ENCODE peak calls at places on chromosome 13, in eight cellular contexts. F is pancreas; T is heart left ventricle; G is AG04450; S is effector memory CD4-positive, alpha-beta T cell; Q is RWPE2; M is cardiac muscle cell; K is astrocyte. R is an unnamed sample. For H3K27me3 and H3K9me3, the result is how much of the 10 kb centered on the place peaks cover.

GRCh38 chr13:95784161-95784880 is 107.4 kb downstream of the DNAJC3 start:
- DNase-seq in F (no peak), T (no peak), G (peak), S (no peak), Q (no peak), M (no peak), K (peak), R (no peak)

GRCh38 chr13:113927661-113928581 is 46.0 kb downstream of the C13orf46 start:
- DNase-seq in F (peak), T (peak), G (peak), S (no peak), Q (peak), M (no peak), K (peak), R (peak)

GRCh38 chr13:110971486-110971885 is 56.6 kb upstream of the ANKRD10 start:
- DNase-seq in F (no peak), T (no peak), G (no peak), S (no peak), Q (no peak), M (no peak), K (no peak), R (no peak)

GRCh38 chr13:74794582-74794981 is 660.4 kb upstream of the KLF12 start:
- DNase-seq in F (no peak), T (no peak), G (no peak), S (no peak), Q (no peak), M (no peak), K (no peak), R (no peak)

GRCh38 chr13:89401209-89401810 is 1730.1 kb downstream of the SLITRK5 start:
- DNase-seq in F (no peak), T (no peak), G (peak), S (no peak), Q (no peak), M (no peak), K (peak), R (no peak)

GRCh38 chr13:111396457-111396856 is 76.0 kb downstream of the TEX29 start:
- DNase-seq in F (no peak), T (peak), G (no peak), S (no peak), Q (no peak), M (no peak), K (no peak), R (no peak)

GRCh38 chr13:90055121-90055520 is 1292.4 kb upstream of the MIR17HG start:
- DNase-seq in F (no peak), T (no peak), G (no peak), S (no peak), Q (no peak), M (no peak), K (peak), R (no peak)

GRCh38 chr13:113628291-113629270 is 29.4 kb downstream of the ATP4B start:
- DNase-seq in F (peak), T (no peak), G (no peak), S (no peak), Q (peak), M (no peak), K (no peak), R (no peak)

GRCh38 chr13:113765241-113765910 is 6.3 kb downstream of the TMEM255B start:
- DNase-seq in F (no peak), T (peak), G (no peak), S (no peak), Q (no peak), M (no peak), K (no peak), R (no peak)

GRCh38 chr13:50635504-50635903 is 208.0 kb downstream of the DLEU7 start:
- DNase-seq in F (no peak), T (peak), G (no peak), S (no peak), Q (no peak), M (no peak), K (no peak), R (peak)

GRCh38 chr13:93670858-93671257 is 444.3 kb downstream of the GPC6 start:
- DNase-seq in F (no peak), T (no peak), G (no peak), S (no peak), Q (no peak), M (no peak), K (no peak), R (no peak)

GRCh38 chr13:113897161-113897560 is 33.3 kb upstream of the GAS6 start:
- DNase-seq in F (no peak), T (no peak), G (peak), S (no peak), Q (peak), M (no peak), K (peak), R (no peak)

GRCh38 chr13:94596575-94596971 is 621 bp upstream of the TGDS start:
- DNase-seq in F (no peak), T (no peak), G (no peak), S (no peak), Q (no peak), M (no peak), K (no peak), R (peak)

GRCh38 chr13:94658926-94659649 is 53.3 kb downstream of the SOX21 start:
- DNase-seq in F (no peak), T (no peak), G (no peak), S (no peak), Q (no peak), M (no peak), K (no peak), R (no peak)

GRCh38 chr13:50892162-50892944 is 17.2 kb upstream of the RNASEH2B start:
- DNase-seq in F (no peak), T (no peak), G (no peak), S (no peak), Q (no peak), M (no peak), K (no peak), R (no peak)

GRCh38 chr13:28476919-28477708 is 17.8 kb downstream of the FLT1 start:
- DNase-seq in F (no peak), T (no peak), G (no peak), S (no peak), Q (no peak), M (no peak), K (no peak), R (no peak)

DNA sequence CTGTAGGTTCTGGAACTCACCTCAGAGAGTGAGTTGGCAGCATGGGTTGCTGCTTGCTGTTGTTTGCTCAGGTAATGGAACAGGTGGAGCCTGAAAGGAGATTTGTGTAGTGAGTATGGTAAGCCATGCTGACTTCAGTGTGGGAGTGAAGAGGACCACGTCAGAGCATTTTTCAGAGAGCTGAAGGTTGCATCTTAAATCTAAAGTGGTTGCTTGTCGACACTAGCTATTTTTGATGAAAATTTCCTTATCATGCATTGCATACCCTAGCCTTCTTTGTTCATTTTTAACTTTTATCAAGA is 57.6 kb upstream of the CYSLTR2 start:
- DNase-seq in F (no peak), T (no peak), G (no peak), S (no peak), Q (no peak), M (no peak), K (no peak), R (no peak)
- H3K27me3 ChIP-seq in F (under half), T (under half), G (under half), S (under half), Q (under half), M (under half), K (under half), R (under half)

GRCh38 chr13:53601181-53601580 is 572.6 kb downstream of the OLFM4 start:
- DNase-seq in F (no peak), T (no peak), G (no peak), S (no peak), Q (no peak), M (no peak), K (no peak), R (no peak)

GRCh38 chr13:53605306-53605705 is 576.7 kb downstream of the OLFM4 start:
- DNase-seq in F (no peak), T (no peak), G (no peak), S (no peak), Q (no peak), M (no peak), K (no peak), R (no peak)
- H3K9me3 ChIP-seq in F (under half), T (under half), G (under half), S (under half), Q (under half), M (under half), K (under half), R (under half)

GRCh38 chr13:57632276-57633140 is 964 bp downstream of the PCDH17 start:
- DNase-seq in F (peak), T (peak), G (no peak), S (no peak), Q (no peak), M (peak), K (peak), R (peak)
- H3K4me3 ChIP-seq in F (peak), T (peak), G (peak), S (peak), Q (no peak), M (peak), K (peak), R (peak)

GRCh38 chr13:91157273-91158014 is 190.0 kb upstream of the MIR17HG start:
- DNase-seq in F (no peak), T (no peak), G (no peak), S (no peak), Q (no peak), M (no peak), K (no peak), R (no peak)

GRCh38 chr13:91153372-91153771 is 194.1 kb upstream of the MIR17HG start:
- DNase-seq in F (no peak), T (no peak), G (no peak), S (no peak), Q (no peak), M (no peak), K (peak), R (no peak)

GRCh38 chr13:91155512-91156114 is 191.9 kb upstream of the MIR17HG start:
- DNase-seq in F (no peak), T (no peak), G (no peak), S (no peak), Q (no peak), M (no peak), K (no peak), R (no peak)

GRCh38 chr13:91154553-91154952 is 192.9 kb upstream of the MIR17HG start:
- DNase-seq in F (no peak), T (no peak), G (no peak), S (no peak), Q (no peak), M (no peak), K (peak), R (no peak)

DNA sequence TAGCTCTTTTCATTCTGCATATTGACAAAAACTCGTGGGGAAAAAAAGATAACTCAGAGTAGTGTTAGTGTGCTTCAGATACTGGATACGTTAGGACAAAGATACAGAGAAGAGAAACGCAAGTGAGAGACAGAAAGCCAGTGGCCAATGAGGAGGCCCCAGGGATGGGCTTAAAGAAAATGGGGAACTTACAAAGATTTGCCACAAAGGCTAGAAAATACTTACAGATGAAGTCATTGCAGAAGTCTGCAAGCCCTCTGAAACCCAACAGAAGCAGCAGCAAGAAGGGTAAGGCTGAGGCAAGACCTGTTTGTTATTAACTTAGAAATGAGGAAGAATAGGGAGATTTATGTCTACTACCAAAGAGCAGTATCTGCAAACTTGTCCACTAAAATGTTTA is 192.5 kb upstream of the MIR17HG start:
- DNase-seq in F (no peak), T (no peak), G (no peak), S (no peak), Q (no peak), M (no peak), K (no peak), R (no peak)
- H3K27me3 ChIP-seq in F (under half), T (under half), G (under half), S (under half), Q (under half), M (under half), K (under half), R (under half)

DNA sequence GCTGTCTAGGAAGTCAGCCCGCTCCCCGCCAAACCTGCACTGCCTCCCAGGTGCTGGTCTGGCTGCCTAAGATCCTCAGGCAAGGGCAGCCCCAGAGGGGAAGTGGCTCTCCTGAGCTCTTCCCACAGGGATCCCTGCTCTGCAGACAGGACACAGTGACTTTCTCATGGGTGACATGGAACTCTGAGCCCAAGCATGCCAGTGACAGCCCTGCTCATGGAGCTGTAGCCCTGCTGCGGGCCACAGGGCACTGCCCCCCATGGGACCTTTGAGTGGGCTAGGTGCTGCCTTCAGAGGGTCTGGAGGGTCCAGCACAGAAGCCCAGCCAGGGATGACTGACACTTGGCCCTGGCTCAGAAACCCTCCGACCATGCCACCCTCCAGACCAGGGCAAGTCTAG is 109.1 kb downstream of the TUBA3C start:
- DNase-seq in F (no peak), T (no peak), G (no peak), S (no peak), Q (no peak), M (no peak), K (no peak), R (no peak)
- H3K9me3 ChIP-seq in F (under half), T (under half), G (half or more), S (under half), Q (under half), M (under half), K (under half), R (under half)

GRCh38 chr13:99984463-99985242 is 3.1 kb downstream of the ZIC2 start:
- DNase-seq in F (no peak), T (no peak), G (no peak), S (no peak), Q (no peak), M (no peak), K (no peak), R (peak)
- H3K4me3 ChIP-seq in F (no peak), T (no peak), G (no peak), S (no peak), Q (no peak), M (no peak), K (peak), R (no peak)

R was measured in right cardiac atrium.